ENCODE peak calls at places on chromosome 1, in six cellular contexts. E, U, Q, M, J and A are unnamed samples.

GRCh38 chr1:29354511-29355098 is 118.3 kb downstream of the PTPRU start:
- DNase-seq in J (no peak), E (no peak), Q (no peak), M (no peak), U (no peak), A (no peak)

GRCh38 chr1:168443899-168444298 is 99.9 kb downstream of the XCL2 start:
- DNase-seq in Q (no peak), E (peak; percentile 25), J (no peak), M (no peak), U (no peak), A (no peak)

GRCh38 chr1:88892146-88892877 is 945 bp upstream of the GTF2B start:
- DNase-seq in Q (peak; percentile 56), M (no peak), J (no peak), U (peak; percentile 89), E (peak; percentile 42), A (no peak)

GRCh38 chr1:119768778-119769177 is at the start of gene HMGCS2:
- DNase-seq in M (no peak), Q (no peak), U (no peak), E (no peak), J (no peak), A (no peak)

GRCh38 chr1:234780112-234780511 is 170.1 kb upstream of the IRF2BP2 start:
- DNase-seq in E (no peak), M (no peak), U (no peak), Q (no peak), J (no peak), A (no peak)

GRCh38 chr1:8065369-8065768 is 39.3 kb upstream of the ERRFI1 start:
- DNase-seq in E (no peak), J (no peak), M (no peak), U (no peak), Q (no peak), A (no peak)

GRCh38 chr1:62384276-62385005 is 52.4 kb upstream of the USP1 start:
- DNase-seq in U (no peak), Q (peak; percentile 86), J (no peak), M (no peak), E (no peak), A (no peak)

GRCh38 chr1:84619383-84620093 is 45.3 kb upstream of the CTBS start:
- DNase-seq in M (no peak), U (peak; percentile 80), Q (peak; percentile 81), E (no peak), J (no peak), A (no peak)

GRCh38 chr1:230548997-230549396 is 93.3 kb upstream of the COG2 start:
- DNase-seq in U (no peak), E (no peak), J (no peak), M (no peak), Q (no peak), A (no peak)

GRCh38 chr1:15459771-15460719 is 3.5 kb downstream of the CELA2A start:
- DNase-seq in E (no peak), J (no peak), U (no peak), M (no peak), Q (no peak), A (no peak)

GRCh38 chr1:42431514-42431913 is 24.3 kb downstream of the ZMYND12 start:
- DNase-seq in U (no peak), M (no peak), J (no peak), Q (no peak), E (no peak), A (no peak)

GRCh38 chr1:71980543-71980942 is 301.8 kb downstream of the NEGR1 start:
- DNase-seq in Q (no peak), M (no peak), U (no peak), E (peak; percentile 48), J (no peak), A (no peak)

GRCh38 chr1:28244549-28245251 is 8.8 kb downstream of the ATP5IF1 start:
- DNase-seq in J (no peak), U (no peak), M (no peak), E (no peak), Q (no peak), A (no peak)

GRCh38 chr1:28243685-28244439 is 7.9 kb downstream of the ATP5IF1 start:
- DNase-seq in M (no peak), Q (no peak), U (no peak), J (no peak), E (no peak), A (no peak)

GRCh38 chr1:28239004-28239403 is 3.1 kb downstream of the ATP5IF1 start:
- DNase-seq in E (no peak), J (no peak), M (no peak), U (no peak), Q (no peak), A (no peak)

GRCh38 chr1:28240024-28240423 is 4.1 kb downstream of the ATP5IF1 start:
- DNase-seq in Q (no peak), M (no peak), J (no peak), E (no peak), U (no peak), A (no peak)

DNA sequence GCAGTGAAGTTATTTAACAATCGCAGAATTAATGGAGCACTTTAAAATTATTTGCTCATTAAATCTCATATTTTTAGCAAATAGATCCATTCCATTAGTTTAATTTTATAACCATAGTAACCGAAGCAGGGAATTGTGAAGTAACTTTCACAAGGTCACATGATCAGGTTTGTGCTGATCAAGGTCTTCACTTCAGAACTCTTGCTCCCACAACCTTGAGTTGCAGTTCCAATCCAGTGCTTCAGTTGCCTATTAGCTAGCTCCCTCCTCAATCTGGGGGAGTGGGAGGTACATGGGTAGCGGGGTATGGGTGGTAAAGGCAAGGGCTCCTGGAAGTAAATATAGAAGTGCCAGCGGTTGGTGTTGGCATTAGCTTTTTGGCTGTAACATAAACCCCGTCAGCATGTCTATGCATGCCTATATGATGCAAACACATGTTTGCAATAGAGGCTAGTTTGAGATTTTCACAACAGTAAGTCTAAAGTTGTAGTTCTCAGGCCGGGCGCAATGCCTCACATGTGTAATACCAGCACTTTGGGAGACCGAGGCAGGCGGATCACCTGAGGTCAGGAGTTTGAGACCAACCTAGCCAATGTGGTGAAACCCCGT is 5.8 kb downstream of the ATP5IF1 start:
- DNase-seq in J (no peak), Q (no peak), E (no peak), M (no peak), U (no peak), A (no peak)
- H3K9ac ChIP-seq in J (peak overlapping the region; percentile 75), Q (no peak overlapping the region), E (no peak overlapping the region), M (no peak overlapping the region), U (no peak overlapping the region), A (no peak overlapping the region)

DNA sequence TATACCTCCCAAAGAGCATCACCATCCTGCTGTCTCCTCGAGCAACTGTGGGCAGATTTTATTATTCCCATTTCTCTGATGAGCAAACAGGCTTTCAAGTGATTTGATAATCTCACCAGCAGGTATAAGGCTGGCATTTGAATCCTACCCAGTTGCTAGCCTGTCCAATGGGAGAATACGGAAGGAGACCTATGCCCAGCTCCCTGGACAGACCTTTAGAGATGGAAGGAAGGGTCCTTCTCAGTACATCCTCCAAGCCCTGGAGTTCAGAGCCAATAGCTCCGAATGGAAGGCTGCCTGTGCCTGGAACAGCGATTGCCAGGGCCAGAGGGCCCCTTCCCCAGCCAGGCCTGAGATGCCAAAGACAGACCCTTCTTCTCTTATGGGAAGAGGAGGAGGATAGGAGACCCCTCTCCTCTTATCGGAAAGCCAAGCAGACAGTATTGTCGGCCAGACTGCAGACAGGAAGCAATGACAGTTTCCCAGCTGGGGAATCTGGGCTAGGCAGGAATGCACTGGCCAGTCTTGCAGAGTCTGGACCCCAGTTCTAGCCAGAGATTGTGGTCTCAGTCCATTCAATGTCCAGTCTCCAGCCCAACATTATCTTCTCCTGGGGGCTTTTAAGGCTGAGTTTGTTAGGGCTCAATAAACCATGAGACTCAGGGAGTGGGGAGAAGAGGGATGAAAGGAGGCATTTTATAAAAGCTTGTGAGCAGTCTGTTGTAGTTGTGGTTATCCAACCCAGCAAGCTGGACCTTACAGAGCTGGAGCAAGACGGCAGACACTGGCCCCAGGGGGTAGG is 2.0 kb downstream of the IFFO2 start:
- DNase-seq in J (no peak), U (no peak), Q (no peak), E (no peak), M (no peak), A (no peak)
- H3K4me1 ChIP-seq in J (peaks cover 61% of the 10 kb centered on the region), U (peaks cover 3% of the 10 kb centered on the region), Q (peaks cover 33% of the 10 kb centered on the region), E (peaks cover 30% of the 10 kb centered on the region), M (peaks cover 17% of the 10 kb centered on the region), A (peaks cover 34% of the 10 kb centered on the region)

DNA sequence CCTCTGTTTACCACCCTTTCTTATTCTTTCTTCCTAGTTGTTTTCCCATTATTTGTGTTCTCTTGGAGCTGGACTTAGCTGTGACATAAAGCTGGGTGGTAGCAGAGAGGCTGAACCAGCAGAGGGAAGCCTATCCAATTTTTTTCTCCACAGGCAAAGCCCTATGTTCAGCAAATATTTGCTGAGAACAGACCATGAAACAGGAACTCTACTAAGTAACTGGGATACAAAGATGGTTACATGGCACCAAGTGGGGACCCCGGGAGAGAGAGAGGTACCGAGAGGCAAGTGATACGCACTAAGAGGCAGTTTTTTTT is 6.6 kb downstream of the CFAP141 start:
- DNase-seq in U (no peak), E (no peak), J (no peak), M (no peak), Q (peak; percentile 29), A (no peak)
- H3K9ac ChIP-seq in U (no peak overlapping the region), E (no peak overlapping the region), J (no peak overlapping the region), M (no peak overlapping the region), Q (no peak overlapping the region), A (no peak overlapping the region)

GRCh38 chr1:206469933-206470691 is at the start of gene IKBKE:
- DNase-seq in M (peak; percentile 58), U (peak; percentile 23), J (no peak), Q (peak; percentile 73), E (peak; percentile 77), A (no peak)
- H3K4me1 ChIP-seq in M (peaks cover 41% of the 10 kb centered on the region), U (peaks cover 19% of the 10 kb centered on the region), J (peaks cover 20% of the 10 kb centered on the region), Q (peaks cover 24% of the 10 kb centered on the region), E (peaks cover 33% of the 10 kb centered on the region), A (peaks cover 38% of the 10 kb centered on the region)

DNA sequence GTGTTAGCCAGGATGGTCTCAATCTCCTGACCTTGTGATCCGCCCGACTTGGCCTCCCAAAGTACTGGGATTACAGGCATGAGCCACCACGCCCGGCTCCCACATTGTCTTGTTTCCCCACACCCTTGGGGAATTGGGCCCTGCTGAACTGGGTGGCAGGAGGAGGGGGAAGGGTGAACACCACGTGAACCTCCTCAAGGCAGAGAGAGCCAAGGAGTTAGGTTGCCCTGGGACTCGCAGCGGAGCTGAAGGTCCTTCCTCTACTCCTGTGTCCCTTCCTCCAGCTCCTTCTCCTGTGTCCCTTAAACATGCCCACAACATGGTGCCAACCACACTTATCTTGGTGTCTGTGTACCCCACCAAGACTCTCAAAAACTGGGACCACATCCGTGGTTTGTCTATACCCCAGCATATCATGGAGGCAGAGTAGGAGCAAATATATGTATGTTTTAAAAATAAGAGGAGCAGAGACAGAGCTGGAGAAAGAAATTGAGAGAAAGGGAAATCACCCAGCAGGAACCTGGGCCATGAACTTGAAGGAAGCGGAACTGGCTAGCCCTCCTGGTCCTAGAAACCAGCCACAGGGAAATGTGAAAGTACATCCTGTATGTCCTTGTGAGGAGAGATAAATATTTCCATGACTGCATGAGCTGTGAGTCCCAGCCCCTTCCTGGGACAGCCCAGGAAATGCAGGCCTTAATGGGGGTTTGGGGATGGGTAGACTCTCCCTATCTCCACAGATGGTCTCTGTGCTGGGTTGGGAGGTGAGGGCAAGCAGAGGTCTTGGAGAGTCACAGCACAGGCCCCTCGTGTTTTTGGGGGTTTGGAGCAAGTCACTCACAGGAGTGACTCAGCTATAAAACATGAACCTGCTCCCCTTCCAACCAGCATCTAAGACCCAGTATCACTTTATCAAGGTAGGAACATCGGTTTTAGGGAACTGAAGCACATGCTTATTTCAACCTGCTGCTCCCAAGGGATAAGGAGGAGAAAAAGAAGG is 9.4 kb upstream of the TAL1 start:
- DNase-seq in E (no peak), U (no peak), J (no peak), M (no peak), Q (no peak), A (no peak)
- H3K9ac ChIP-seq in E (no peak overlapping the region), U (no peak overlapping the region), J (no peak overlapping the region), M (no peak overlapping the region), Q (no peak overlapping the region), A (no peak overlapping the region)